ENCODE peak calls at places on chromosomes 13 and 19, in seven cellular contexts. One of them, this sample, is unnamed. For H3K4me1 and H3K27me3, the result is how much of the 10 kb centered on the place peaks cover.

GRCh38 chr13:114166381-114167131 is 12.5 kb upstream of the CFAP97D2 start:
- DNase-seq in tibial artery: peak
- DNase-seq in GM23338: no peak
- DNase-seq in astrocyte: no peak
- DNase-seq in iPS DF 6.9: no peak
- DNase-seq in adrenal gland: no peak
- DNase-seq in uterus: peak
- DNase-seq in this sample: peak

GRCh38 chr13:43251967-43252366 is 228.6 kb downstream of the DNAJC15 start:
- DNase-seq in tibial artery: no peak
- DNase-seq in GM23338: no peak
- DNase-seq in astrocyte: no peak
- DNase-seq in iPS DF 6.9: no peak
- DNase-seq in adrenal gland: no peak
- DNase-seq in uterus: no peak
- DNase-seq in this sample: no peak

GRCh38 chr19:16185925-16186234 is 670 bp downstream of the FAM32A start:
- DNase-seq in tibial artery: no peak
- DNase-seq in GM23338: no peak
- DNase-seq in astrocyte: no peak
- DNase-seq in iPS DF 6.9: no peak
- DNase-seq in adrenal gland: no peak
- DNase-seq in uterus: no peak
- DNase-seq in this sample: no peak

GRCh38 chr19:46786236-46787039 is 2.0 kb downstream of the SLC1A5 start:
- DNase-seq in tibial artery: peak
- DNase-seq in GM23338: peak
- DNase-seq in astrocyte: peak
- DNase-seq in iPS DF 6.9: no peak
- DNase-seq in adrenal gland: peak
- DNase-seq in uterus: peak
- DNase-seq in this sample: peak

GRCh38 chr19:4570423-4570822 is 10.9 kb upstream of the SEMA6B start:
- DNase-seq in tibial artery: no peak
- DNase-seq in GM23338: no peak
- DNase-seq in astrocyte: no peak
- DNase-seq in iPS DF 6.9: no peak
- DNase-seq in adrenal gland: no peak
- DNase-seq in uterus: no peak
- DNase-seq in this sample: no peak

GRCh38 chr13:43195112-43195511 is 171.7 kb downstream of the DNAJC15 start:
- DNase-seq in tibial artery: no peak
- DNase-seq in GM23338: no peak
- DNase-seq in astrocyte: no peak
- DNase-seq in iPS DF 6.9: no peak
- DNase-seq in adrenal gland: no peak
- DNase-seq in uterus: no peak
- DNase-seq in this sample: no peak

GRCh38 chr19:7869910-7870511 is 4.2 kb downstream of the PRR36 start:
- DNase-seq in tibial artery: no peak
- DNase-seq in GM23338: peak
- DNase-seq in astrocyte: no peak
- DNase-seq in iPS DF 6.9: no peak
- DNase-seq in adrenal gland: peak
- DNase-seq in uterus: peak
- DNase-seq in this sample: no peak

GRCh38 chr13:40626566-40626965 is 39.9 kb downstream of the FOXO1 start:
- DNase-seq in tibial artery: no peak
- DNase-seq in GM23338: no peak
- DNase-seq in astrocyte: no peak
- DNase-seq in iPS DF 6.9: no peak
- DNase-seq in adrenal gland: no peak
- DNase-seq in uterus: no peak
- DNase-seq in this sample: no peak

GRCh38 chr13:92379371-92379770 is 847.2 kb upstream of the GPC6 start:
- DNase-seq in tibial artery: no peak
- DNase-seq in GM23338: no peak
- DNase-seq in astrocyte: no peak
- DNase-seq in iPS DF 6.9: no peak
- DNase-seq in adrenal gland: no peak
- DNase-seq in uterus: no peak
- DNase-seq in this sample: no peak

GRCh38 chr13:73704587-73704986 is 429.6 kb downstream of the KLF12 start:
- DNase-seq in tibial artery: no peak
- DNase-seq in GM23338: no peak
- DNase-seq in astrocyte: no peak
- DNase-seq in iPS DF 6.9: no peak
- DNase-seq in adrenal gland: no peak
- DNase-seq in uterus: no peak
- DNase-seq in this sample: no peak

GRCh38 chr13:44350775-44351504 is 22.7 kb upstream of the SERP2 start:
- DNase-seq in tibial artery: no peak
- DNase-seq in GM23338: peak
- DNase-seq in astrocyte: no peak
- DNase-seq in iPS DF 6.9: no peak
- DNase-seq in adrenal gland: no peak
- DNase-seq in uterus: no peak
- DNase-seq in this sample: no peak

GRCh38 chr13:89968468-89968867 is 1379.0 kb upstream of the MIR17HG start:
- DNase-seq in tibial artery: no peak
- DNase-seq in GM23338: no peak
- DNase-seq in astrocyte: no peak
- DNase-seq in iPS DF 6.9: no peak
- DNase-seq in adrenal gland: no peak
- DNase-seq in uterus: no peak
- DNase-seq in this sample: no peak

GRCh38 chr13:52454459-52454824 is 836 bp upstream of the CKAP2 start:
- DNase-seq in tibial artery: no peak
- DNase-seq in GM23338: peak
- DNase-seq in astrocyte: no peak
- DNase-seq in iPS DF 6.9: no peak
- DNase-seq in adrenal gland: no peak
- DNase-seq in uterus: no peak
- DNase-seq in this sample: no peak

GRCh38 chr13:106602178-106602577 is 34.2 kb upstream of the ARGLU1 start:
- DNase-seq in tibial artery: no peak
- DNase-seq in GM23338: no peak
- DNase-seq in astrocyte: no peak
- DNase-seq in iPS DF 6.9: no peak
- DNase-seq in adrenal gland: no peak
- DNase-seq in uterus: no peak
- DNase-seq in this sample: no peak

GRCh38 chr19:51440846-51441409 is 17.3 kb downstream of the SIGLEC8 start:
- DNase-seq in tibial artery: no peak
- DNase-seq in GM23338: no peak
- DNase-seq in astrocyte: no peak
- DNase-seq in iPS DF 6.9: no peak
- DNase-seq in adrenal gland: no peak
- DNase-seq in uterus: no peak
- DNase-seq in this sample: no peak

GRCh38 chr13:43191561-43191960 is 168.2 kb downstream of the DNAJC15 start:
- DNase-seq in tibial artery: no peak
- DNase-seq in GM23338: no peak
- DNase-seq in astrocyte: no peak
- DNase-seq in iPS DF 6.9: no peak
- DNase-seq in adrenal gland: no peak
- DNase-seq in uterus: no peak
- DNase-seq in this sample: no peak

GRCh38 chr13:112911883-112912282 is 57.1 kb upstream of the MCF2L start:
- DNase-seq in tibial artery: no peak
- DNase-seq in GM23338: no peak
- DNase-seq in astrocyte: no peak
- DNase-seq in iPS DF 6.9: no peak
- DNase-seq in adrenal gland: no peak
- DNase-seq in uterus: no peak
- DNase-seq in this sample: no peak

GRCh38 chr19:18254546-18255500 is 19.4 kb downstream of the IQCN start:
- DNase-seq in tibial artery: no peak
- DNase-seq in GM23338: peak
- DNase-seq in astrocyte: no peak
- DNase-seq in iPS DF 6.9: no peak
- DNase-seq in adrenal gland: no peak
- DNase-seq in uterus: no peak
- DNase-seq in this sample: no peak

GRCh38 chr19:39539165-39539518 is 819 bp downstream of the EID2 start:
- DNase-seq in tibial artery: no peak
- DNase-seq in GM23338: peak
- DNase-seq in astrocyte: peak
- DNase-seq in iPS DF 6.9: no peak
- DNase-seq in adrenal gland: no peak
- DNase-seq in uterus: no peak
- DNase-seq in this sample: no peak

GRCh38 chr19:19154768-19155494 is 15.1 kb downstream of the MEF2B start:
- DNase-seq in tibial artery: no peak
- DNase-seq in GM23338: no peak
- DNase-seq in astrocyte: no peak
- DNase-seq in iPS DF 6.9: no peak
- DNase-seq in adrenal gland: no peak
- DNase-seq in uterus: no peak
- DNase-seq in this sample: no peak

GRCh38 chr19:17209126-17210036 is 5.8 kb upstream of the USE1 start:
- DNase-seq in tibial artery: no peak
- DNase-seq in GM23338: peak
- DNase-seq in astrocyte: no peak
- DNase-seq in iPS DF 6.9: peak
- DNase-seq in adrenal gland: no peak
- DNase-seq in uterus: no peak
- DNase-seq in this sample: no peak

GRCh38 chr19:10074153-10074552 is 12.0 kb upstream of the SHFL start:
- DNase-seq in tibial artery: no peak
- DNase-seq in GM23338: peak
- DNase-seq in astrocyte: no peak
- DNase-seq in iPS DF 6.9: no peak
- DNase-seq in adrenal gland: no peak
- DNase-seq in uterus: no peak
- DNase-seq in this sample: no peak

GRCh38 chr13:111629457-111629856 is 309.0 kb downstream of the TEX29 start:
- DNase-seq in tibial artery: no peak
- DNase-seq in GM23338: no peak
- DNase-seq in astrocyte: no peak
- DNase-seq in iPS DF 6.9: no peak
- DNase-seq in adrenal gland: no peak
- DNase-seq in uterus: no peak
- DNase-seq in this sample: no peak

GRCh38 chr19:56142897-56143434 is 1.9 kb downstream of the ZNF444 start:
- DNase-seq in tibial artery: no peak
- DNase-seq in GM23338: no peak
- DNase-seq in astrocyte: no peak
- DNase-seq in iPS DF 6.9: no peak
- DNase-seq in adrenal gland: no peak
- DNase-seq in uterus: no peak
- DNase-seq in this sample: no peak
- H3K4me3 ChIP-seq in tibial artery: no peak
- H3K4me3 ChIP-seq in GM23338: no peak
- H3K4me3 ChIP-seq in astrocyte: no peak
- H3K4me3 ChIP-seq in iPS DF 6.9: no peak
- H3K4me3 ChIP-seq in adrenal gland: no peak
- H3K4me3 ChIP-seq in uterus: no peak
- H3K4me3 ChIP-seq in this sample: no peak

GRCh38 chr19:35336166-35336955 is 7.4 kb downstream of the CD22 start:
- DNase-seq in tibial artery: no peak
- DNase-seq in GM23338: no peak
- DNase-seq in astrocyte: no peak
- DNase-seq in iPS DF 6.9: no peak
- DNase-seq in adrenal gland: no peak
- DNase-seq in uterus: no peak
- DNase-seq in this sample: no peak
- H3K4me1 ChIP-seq in tibial artery: under half
- H3K4me1 ChIP-seq in GM23338: under half
- H3K4me1 ChIP-seq in astrocyte: under half
- H3K4me1 ChIP-seq in iPS DF 6.9: under half
- H3K4me1 ChIP-seq in adrenal gland: under half
- H3K4me1 ChIP-seq in uterus: under half
- H3K4me1 ChIP-seq in this sample: under half

DNA sequence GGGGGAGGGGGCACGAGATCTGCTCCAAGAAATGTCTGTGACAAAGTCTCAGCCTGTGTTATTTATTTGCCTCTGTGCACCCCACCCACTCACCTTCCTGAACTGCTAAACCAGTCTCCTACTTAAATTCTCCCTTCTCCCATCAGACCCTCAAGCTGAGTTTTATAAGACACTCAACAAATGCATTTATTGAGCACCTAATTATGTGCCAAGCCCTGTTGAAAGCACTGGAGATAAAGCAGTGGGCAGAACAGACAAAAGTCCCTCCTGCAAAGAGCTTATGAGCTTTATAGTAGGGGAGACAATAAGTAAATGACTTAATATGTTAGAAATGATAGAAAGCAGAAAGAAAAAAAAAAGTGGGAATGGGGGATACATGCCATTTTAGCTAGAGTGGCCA is 3.4 kb upstream of the FAM98C start:
- DNase-seq in tibial artery: no peak
- DNase-seq in GM23338: no peak
- DNase-seq in astrocyte: no peak
- DNase-seq in iPS DF 6.9: no peak
- DNase-seq in adrenal gland: no peak
- DNase-seq in uterus: no peak
- DNase-seq in this sample: no peak
- H3K27me3 ChIP-seq in tibial artery: under half
- H3K27me3 ChIP-seq in GM23338: half or more
- H3K27me3 ChIP-seq in astrocyte: under half
- H3K27me3 ChIP-seq in iPS DF 6.9: under half
- H3K27me3 ChIP-seq in adrenal gland: under half
- H3K27me3 ChIP-seq in uterus: under half
- H3K27me3 ChIP-seq in this sample: half or more

GRCh38 chr13:46160065-46160464 is 21.9 kb downstream of the LCP1 start:
- DNase-seq in tibial artery: no peak
- DNase-seq in GM23338: no peak
- DNase-seq in astrocyte: no peak
- DNase-seq in iPS DF 6.9: no peak
- DNase-seq in adrenal gland: no peak
- DNase-seq in uterus: no peak
- DNase-seq in this sample: no peak
- H3K4me3 ChIP-seq in tibial artery: no peak
- H3K4me3 ChIP-seq in GM23338: no peak
- H3K4me3 ChIP-seq in astrocyte: no peak
- H3K4me3 ChIP-seq in iPS DF 6.9: no peak
- H3K4me3 ChIP-seq in adrenal gland: no peak
- H3K4me3 ChIP-seq in uterus: no peak
- H3K4me3 ChIP-seq in this sample: no peak

GRCh38 chr19:30327331-30327730 is 44.9 kb upstream of the ZNF536 start:
- DNase-seq in tibial artery: no peak
- DNase-seq in GM23338: no peak
- DNase-seq in astrocyte: no peak
- DNase-seq in iPS DF 6.9: no peak
- DNase-seq in adrenal gland: no peak
- DNase-seq in uterus: no peak
- DNase-seq in this sample: no peak
- H3K4me1 ChIP-seq in tibial artery: under half
- H3K4me1 ChIP-seq in GM23338: under half
- H3K4me1 ChIP-seq in astrocyte: under half
- H3K4me1 ChIP-seq in iPS DF 6.9: under half
- H3K4me1 ChIP-seq in adrenal gland: under half
- H3K4me1 ChIP-seq in uterus: under half
- H3K4me1 ChIP-seq in this sample: under half

GRCh38 chr19:1752757-1753728 is at the start of gene ONECUT3:
- DNase-seq in tibial artery: no peak
- DNase-seq in GM23338: no peak
- DNase-seq in astrocyte: no peak
- DNase-seq in iPS DF 6.9: no peak
- DNase-seq in adrenal gland: no peak
- DNase-seq in uterus: no peak
- DNase-seq in this sample: no peak
- H3K27me3 ChIP-seq in tibial artery: under half
- H3K27me3 ChIP-seq in GM23338: half or more
- H3K27me3 ChIP-seq in astrocyte: half or more
- H3K27me3 ChIP-seq in iPS DF 6.9: half or more
- H3K27me3 ChIP-seq in adrenal gland: half or more
- H3K27me3 ChIP-seq in uterus: half or more
- H3K27me3 ChIP-seq in this sample: half or more